ENCODE peak calls at places on chromosomes 1 and 21, in nine cellular contexts. O is activated T-helper 1 cell treated with anti-CD3 and anti-CD28 coated beads, Interleukin-12 subunit alpha, Interleukin-12 subunit beta, Interleukin-2, Interleukin-4 antibody, amounts not matched to agents 30 ng/mL and 10 ng/mL and 1 ng/mL, durations not matched to agents 14 hours and 24 hours and 36 hours; A is astrocyte; Y is CD4-positive, alpha-beta T cell; U is ACHN; T is fibroblast of lung; D is left lung; L is T follicular helper cell; M is amniotic stem cell. I is an unnamed sample.

GRCh38 chr1:152313319-152313801 is 11.7 kb downstream of the FLG start:
- DNase-seq in O (no peak), A (no peak), Y (no peak), U (no peak), T (no peak), D (no peak), L (no peak), M (no peak), I (no peak)

GRCh38 chr1:178723541-178723940 is 1.5 kb upstream of the RALGPS2 start:
- DNase-seq in O (no peak), A (no peak), Y (no peak), U (no peak), T (peak), D (no peak), L (no peak), M (no peak), I (no peak)

GRCh38 chr1:220894924-220895256 is 15.6 kb downstream of the HLX start:
- DNase-seq in O (no peak), A (no peak), Y (no peak), U (no peak), T (no peak), D (no peak), L (no peak), M (no peak), I (no peak)

GRCh38 chr21:17466166-17466565 is 46.7 kb upstream of the CXADR start:
- DNase-seq in O (no peak), A (peak), Y (no peak), U (peak), T (peak), D (peak), L (no peak), M (no peak), I (peak)

GRCh38 chr1:169892819-169893644 is 664 bp downstream of the SCYL3 start:
- DNase-seq in O (no peak), A (no peak), Y (no peak), U (peak), T (peak), D (no peak), L (no peak), M (no peak), I (no peak)

GRCh38 chr1:2049517-2050481 is at the start of gene PRKCZ:
- DNase-seq in O (peak), A (no peak), Y (peak), U (peak), T (no peak), D (peak), L (peak), M (no peak), I (peak)

GRCh38 chr21:33940846-33941245 is 25.2 kb upstream of the ATP5PO start:
- DNase-seq in O (no peak), A (peak), Y (no peak), U (no peak), T (peak), D (no peak), L (no peak), M (no peak), I (no peak)

GRCh38 chr1:31625561-31626272 is 8.2 kb downstream of the HCRTR1 start:
- DNase-seq in O (no peak), A (peak), Y (no peak), U (peak), T (peak), D (no peak), L (no peak), M (no peak), I (peak)

GRCh38 chr1:56255516-56256181 is 323.7 kb downstream of the PLPP3 start:
- DNase-seq in O (no peak), A (peak), Y (no peak), U (no peak), T (peak), D (peak), L (no peak), M (no peak), I (no peak)

GRCh38 chr1:200550367-200550766 is 70.2 kb downstream of the KIF14 start:
- DNase-seq in O (no peak), A (no peak), Y (no peak), U (peak), T (no peak), D (no peak), L (no peak), M (no peak), I (peak)

GRCh38 chr21:17925000-17925610 is 105.9 kb upstream of the C21orf91 start:
- DNase-seq in O (peak), A (peak), Y (peak), U (peak), T (peak), D (no peak), L (peak), M (peak), I (peak)

I was measured in NCI-H226.